ENCODE peak calls at places on chromosomes 1 and 21, in four cellular contexts. One of them, this sample, is unnamed.
A peak's percentile ranks its signal among the peaks of the same experiment; 100 is the strongest.

GRCh38 chr21:27077501-27077900 is 110.6 kb upstream of the ADAMTS5 start:
- DNase-seq in PC-9: no peak
- DNase-seq in stomach: no peak
- DNase-seq in body of pancreas: no peak
- DNase-seq in this sample: no peak

GRCh38 chr1:22893292-22893691 is 79.4 kb downstream of the LACTBL1 start:
- DNase-seq in PC-9: no peak
- DNase-seq in stomach: no peak
- DNase-seq in body of pancreas: no peak
- DNase-seq in this sample: no peak

GRCh38 chr1:222090103-222090502 is 348.2 kb upstream of the DUSP10 start:
- DNase-seq in PC-9: no peak
- DNase-seq in stomach: no peak
- DNase-seq in body of pancreas: no peak
- DNase-seq in this sample: no peak

GRCh38 chr21:44353200-44353970 is at the start of gene TRPM2:
- DNase-seq in PC-9: no peak
- DNase-seq in stomach: peak; percentile 40
- DNase-seq in body of pancreas: no peak
- DNase-seq in this sample: peak; percentile 68

GRCh38 chr1:150622219-150622975 is 7.0 kb downstream of the ENSA start:
- DNase-seq in PC-9: no peak
- DNase-seq in stomach: no peak
- DNase-seq in body of pancreas: no peak
- DNase-seq in this sample: no peak

GRCh38 chr1:229431270-229432115 is 2.4 kb downstream of the ACTA1 start:
- DNase-seq in PC-9: no peak
- DNase-seq in stomach: no peak
- DNase-seq in body of pancreas: no peak
- DNase-seq in this sample: no peak

GRCh38 chr1:185291159-185291558 is 25.9 kb downstream of the IVNS1ABP start:
- DNase-seq in PC-9: no peak
- DNase-seq in stomach: no peak
- DNase-seq in body of pancreas: no peak
- DNase-seq in this sample: no peak

GRCh38 chr1:236568285-236568894 is 35.9 kb downstream of the HEATR1 start:
- DNase-seq in PC-9: no peak
- DNase-seq in stomach: no peak
- DNase-seq in body of pancreas: no peak
- DNase-seq in this sample: no peak

GRCh38 chr1:205449750-205450443 is 5.9 kb downstream of the BLACAT1 start:
- DNase-seq in PC-9: peak; percentile 95
- DNase-seq in stomach: peak; percentile 48
- DNase-seq in body of pancreas: peak; percentile 76
- DNase-seq in this sample: peak; percentile 82

GRCh38 chr1:23171181-23171755 is 2.6 kb upstream of the LUZP1 start:
- DNase-seq in PC-9: no peak
- DNase-seq in stomach: no peak
- DNase-seq in body of pancreas: no peak
- DNase-seq in this sample: no peak

GRCh38 chr1:54287821-54288220 is 87.9 kb downstream of the MRPL37 start:
- DNase-seq in PC-9: no peak
- DNase-seq in stomach: no peak
- DNase-seq in body of pancreas: no peak
- DNase-seq in this sample: no peak

GRCh38 chr1:233343262-233343661 is 15.7 kb downstream of the MAP3K21 start:
- DNase-seq in PC-9: no peak
- DNase-seq in stomach: peak; percentile 61
- DNase-seq in body of pancreas: peak; percentile 72
- DNase-seq in this sample: no peak

GRCh38 chr1:166920561-166921475 is 44.8 kb upstream of the TADA1 start:
- DNase-seq in PC-9: no peak
- DNase-seq in stomach: no peak
- DNase-seq in body of pancreas: no peak
- DNase-seq in this sample: no peak

GRCh38 chr1:111204211-111204883 is 3.9 kb upstream of the DENND2D start:
- DNase-seq in PC-9: peak; percentile 74
- DNase-seq in stomach: peak; percentile 83
- DNase-seq in body of pancreas: peak; percentile 75
- DNase-seq in this sample: peak; percentile 84

GRCh38 chr1:97989094-97989680 is 68.4 kb upstream of the DPYD start:
- DNase-seq in PC-9: peak; percentile 28
- DNase-seq in stomach: no peak
- DNase-seq in body of pancreas: no peak
- DNase-seq in this sample: no peak

GRCh38 chr1:236222616-236223015 is 59.1 kb downstream of the ERO1B start:
- DNase-seq in PC-9: no peak
- DNase-seq in stomach: no peak
- DNase-seq in body of pancreas: no peak
- DNase-seq in this sample: no peak

GRCh38 chr1:182889997-182890396 is 50.9 kb downstream of the DHX9 start:
- DNase-seq in PC-9: no peak
- DNase-seq in stomach: no peak
- DNase-seq in body of pancreas: no peak
- DNase-seq in this sample: no peak

GRCh38 chr1:212671342-212672031 is 28.2 kb downstream of the BATF3 start:
- DNase-seq in PC-9: peak; percentile 72
- DNase-seq in stomach: no peak
- DNase-seq in body of pancreas: no peak
- DNase-seq in this sample: peak; percentile 46

GRCh38 chr1:149916193-149916926 is 1.3 kb downstream of the SV2A start:
- DNase-seq in PC-9: no peak
- DNase-seq in stomach: no peak
- DNase-seq in body of pancreas: no peak
- DNase-seq in this sample: no peak

GRCh38 chr1:174114788-174115448 is 44.4 kb upstream of the RABGAP1L start:
- DNase-seq in PC-9: peak; percentile 17
- DNase-seq in stomach: no peak
- DNase-seq in body of pancreas: no peak
- DNase-seq in this sample: no peak

GRCh38 chr1:29525941-29526340 is 289.6 kb downstream of the PTPRU start:
- DNase-seq in PC-9: no peak
- DNase-seq in stomach: peak; percentile 10
- DNase-seq in body of pancreas: no peak
- DNase-seq in this sample: no peak

GRCh38 chr1:161139765-161140164 is 7.3 kb upstream of the DEDD start:
- DNase-seq in PC-9: peak; percentile 37
- DNase-seq in stomach: peak; percentile 46
- DNase-seq in body of pancreas: peak; percentile 52
- DNase-seq in this sample: no peak

GRCh38 chr1:208929575-208929974 is 653.9 kb upstream of the CAMK1G start:
- DNase-seq in PC-9: no peak
- DNase-seq in stomach: no peak
- DNase-seq in body of pancreas: no peak
- DNase-seq in this sample: no peak

GRCh38 chr1:74534241-74534640 is 21.8 kb upstream of the LRRC53 start:
- DNase-seq in PC-9: no peak
- DNase-seq in stomach: no peak
- DNase-seq in body of pancreas: no peak
- DNase-seq in this sample: no peak

GRCh38 chr1:56376188-56376984 is 203.0 kb downstream of the PLPP3 start:
- DNase-seq in PC-9: peak; percentile 81
- DNase-seq in stomach: peak; percentile 26
- DNase-seq in body of pancreas: no peak
- DNase-seq in this sample: no peak

GRCh38 chr1:170146861-170147260 is 1.1 kb downstream of the NTMT2 start:
- DNase-seq in PC-9: no peak
- DNase-seq in stomach: no peak
- DNase-seq in body of pancreas: no peak
- DNase-seq in this sample: no peak

GRCh38 chr1:3393987-3394920 is 60.2 kb upstream of the ARHGEF16 start:
- DNase-seq in PC-9: no peak
- DNase-seq in stomach: no peak
- DNase-seq in body of pancreas: no peak
- DNase-seq in this sample: no peak

GRCh38 chr1:201945157-201945556 is 1.2 kb downstream of the LMOD1 start:
- DNase-seq in PC-9: no peak
- DNase-seq in stomach: no peak
- DNase-seq in body of pancreas: no peak
- DNase-seq in this sample: no peak
- TF ChIP-seq CTCF in PC-9: peak; percentile 42
- TF ChIP-seq CTCF in stomach: no peak
- TF ChIP-seq CTCF in body of pancreas: no peak
- TF ChIP-seq CTCF in this sample: no peak

DNA sequence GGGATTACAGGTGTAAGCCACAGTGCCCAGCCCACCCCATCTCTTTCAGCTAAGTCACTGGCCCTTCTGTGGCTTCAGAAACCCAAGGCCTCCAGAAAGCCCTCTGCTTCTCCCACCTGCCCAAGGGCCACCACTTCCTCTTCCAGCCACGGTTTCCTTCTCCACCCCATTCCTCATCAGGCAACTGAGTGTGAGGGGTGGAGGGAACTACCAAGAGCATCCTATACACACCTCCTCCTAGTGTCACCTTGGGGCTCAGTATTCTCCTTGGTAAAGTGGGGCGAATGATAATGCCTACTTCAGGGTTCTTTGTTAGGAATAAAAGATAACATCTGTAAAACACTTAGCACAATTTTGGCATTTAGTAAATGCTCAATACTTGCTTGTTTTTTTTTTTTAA is 30.0 kb downstream of the KNCN start:
- DNase-seq in PC-9: no peak
- DNase-seq in stomach: no peak
- DNase-seq in body of pancreas: no peak
- DNase-seq in this sample: no peak
- H3K4me1 ChIP-seq in PC-9: peaks cover 71% of the 10 kb centered on the region
- H3K4me1 ChIP-seq in stomach: peaks cover 12% of the 10 kb centered on the region
- H3K4me1 ChIP-seq in body of pancreas: peaks cover 24% of the 10 kb centered on the region
- H3K4me1 ChIP-seq in this sample: peaks cover 4% of the 10 kb centered on the region

GRCh38 chr1:226546926-226547325 is 1.6 kb upstream of the STUM start:
- DNase-seq in PC-9: no peak
- DNase-seq in stomach: no peak
- DNase-seq in body of pancreas: no peak
- DNase-seq in this sample: no peak

GRCh38 chr1:226541231-226541630 is 7.3 kb upstream of the STUM start:
- DNase-seq in PC-9: no peak
- DNase-seq in stomach: no peak
- DNase-seq in body of pancreas: no peak
- DNase-seq in this sample: no peak

GRCh38 chr1:226542623-226543103 is 5.9 kb upstream of the STUM start:
- DNase-seq in PC-9: no peak
- DNase-seq in stomach: peak; percentile 65
- DNase-seq in body of pancreas: peak; percentile 78
- DNase-seq in this sample: peak; percentile 72

GRCh38 chr1:226545806-226546596 is 2.6 kb upstream of the STUM start:
- DNase-seq in PC-9: no peak
- DNase-seq in stomach: no peak
- DNase-seq in body of pancreas: peak; percentile 23
- DNase-seq in this sample: no peak

DNA sequence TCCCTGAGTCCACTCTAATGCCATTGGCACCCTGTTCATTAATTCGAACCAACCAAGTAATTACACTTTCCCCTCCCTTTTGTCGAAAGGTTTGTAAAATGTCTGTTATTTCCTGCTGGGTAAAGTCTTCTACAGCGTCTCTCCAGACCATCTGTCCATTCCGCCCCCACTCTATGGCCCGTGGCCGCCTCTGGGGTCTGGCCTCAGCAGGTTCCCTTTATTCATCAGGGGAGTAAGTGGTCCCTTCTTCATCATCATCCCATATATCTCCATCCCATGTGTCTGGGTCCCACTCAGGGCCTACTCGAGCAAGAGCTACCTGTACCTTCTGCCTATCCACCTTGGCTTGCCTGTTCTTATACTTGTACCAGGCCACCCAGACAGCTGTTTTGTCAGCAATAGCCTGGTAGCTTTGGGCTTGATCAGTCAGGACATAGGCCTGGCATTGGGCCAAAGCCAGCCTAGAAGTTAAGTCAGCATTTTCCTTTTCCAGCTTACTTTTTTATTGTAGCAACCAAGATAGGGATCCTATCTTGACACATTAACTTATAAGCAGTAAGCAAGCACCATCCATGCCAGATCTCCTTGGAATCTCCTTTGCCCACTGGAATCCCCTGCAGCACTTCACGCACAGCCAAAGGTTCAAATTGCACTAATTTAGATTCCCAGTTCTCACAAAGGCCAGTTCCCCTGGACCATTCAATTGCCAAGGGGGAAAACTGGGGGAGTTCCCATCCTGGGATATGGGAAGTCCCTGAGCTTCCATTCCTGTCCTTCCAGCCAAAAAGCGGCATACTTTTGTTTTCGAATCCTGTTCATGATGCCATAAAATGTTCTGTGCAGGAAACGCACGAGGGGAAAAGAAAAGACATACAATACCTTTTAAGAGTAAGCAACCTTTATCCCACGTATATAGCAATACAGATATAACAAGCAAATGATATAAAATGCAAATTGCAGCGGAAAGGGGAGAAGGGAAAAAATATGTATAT is 6.6 kb upstream of the STUM start:
- DNase-seq in PC-9: no peak
- DNase-seq in stomach: peak; percentile 66
- DNase-seq in body of pancreas: peak; percentile 84
- DNase-seq in this sample: no peak
- H3K4me3 ChIP-seq in PC-9: no peak overlapping the region
- H3K4me3 ChIP-seq in stomach: no peak overlapping the region
- H3K4me3 ChIP-seq in body of pancreas: no peak overlapping the region
- H3K4me3 ChIP-seq in this sample: no peak overlapping the region

GRCh38 chr1:86362807-86363206 is 33.3 kb downstream of the ODF2L start:
- DNase-seq in PC-9: no peak
- DNase-seq in stomach: no peak
- DNase-seq in body of pancreas: no peak
- DNase-seq in this sample: no peak
- TF ChIP-seq CTCF in PC-9: no peak
- TF ChIP-seq CTCF in stomach: no peak
- TF ChIP-seq CTCF in body of pancreas: no peak
- TF ChIP-seq CTCF in this sample: no peak

GRCh38 chr1:191504999-191505398 is 653.3 kb upstream of the RGS18 start:
- DNase-seq in PC-9: no peak
- DNase-seq in stomach: no peak
- DNase-seq in body of pancreas: no peak
- DNase-seq in this sample: no peak

GRCh38 chr1:191508239-191508638 is 650.0 kb upstream of the RGS18 start:
- DNase-seq in PC-9: no peak
- DNase-seq in stomach: no peak
- DNase-seq in body of pancreas: no peak
- DNase-seq in this sample: no peak
- H3K4me1 ChIP-seq in PC-9: no peaks in the 10 kb centered on the region
- H3K4me1 ChIP-seq in stomach: no peaks in the 10 kb centered on the region
- H3K4me1 ChIP-seq in body of pancreas: peaks cover 6% of the 10 kb centered on the region
- H3K4me1 ChIP-seq in this sample: no peaks in the 10 kb centered on the region